ENCODE peak calls at places on chromosomes 3 and 15, in eight cellular contexts. J, N, O, I, Y, C, F and D are unnamed samples.

GRCh38 chr3:191139771-191140170 is 59.3 kb upstream of the OSTN start:
- DNase-seq in F (no peak), N (no peak), C (no peak), Y (no peak), J (peak), I (no peak), O (no peak), D (no peak)

GRCh38 chr15:44137750-44138149 is 57.3 kb downstream of the FRMD5 start:
- DNase-seq in N (no peak), Y (no peak), O (no peak), F (no peak), J (peak), I (no peak), C (no peak), D (no peak)

GRCh38 chr15:92953569-92953968 is 53.4 kb downstream of the CHD2 start:
- DNase-seq in J (no peak), I (no peak), F (no peak), C (no peak), O (no peak), N (no peak), Y (no peak), D (no peak)

GRCh38 chr3:13872451-13872850 is 7.4 kb downstream of the WNT7A start:
- DNase-seq in O (no peak), I (no peak), F (no peak), C (no peak), Y (no peak), N (no peak), J (no peak), D (peak)

GRCh38 chr3:9897408-9898372 is 5.0 kb upstream of the IL17RE start:
- DNase-seq in N (no peak), Y (no peak), F (no peak), O (no peak), I (no peak), J (no peak), C (no peak), D (no peak)

GRCh38 chr15:32936283-32936918 is 218.6 kb downstream of the GREM1 start:
- DNase-seq in C (no peak), J (no peak), I (no peak), O (no peak), F (no peak), N (no peak), Y (no peak), D (no peak)

GRCh38 chr3:174862101-174862500 is 3.0 kb downstream of the NAALADL2 start:
- DNase-seq in F (no peak), Y (no peak), N (no peak), C (no peak), O (no peak), I (no peak), J (no peak), D (no peak)

GRCh38 chr15:80172401-80172800 is 19.6 kb downstream of the FAH start:
- DNase-seq in I (no peak), N (no peak), F (no peak), O (no peak), J (no peak), Y (no peak), C (no peak), D (no peak)

GRCh38 chr15:59294574-59294960 is 78.1 kb downstream of the MYO1E start:
- DNase-seq in F (no peak), Y (no peak), O (no peak), I (no peak), C (no peak), J (no peak), N (no peak), D (no peak)

GRCh38 chr3:44171891-44172290 is 69.8 kb upstream of the TOPAZ1 start:
- DNase-seq in Y (no peak), N (no peak), C (no peak), I (no peak), O (no peak), J (no peak), F (no peak), D (no peak)

GRCh38 chr3:11588338-11588737 is 55.4 kb downstream of the VGLL4 start:
- DNase-seq in C (no peak), Y (no peak), I (no peak), J (no peak), F (peak), O (no peak), N (no peak), D (no peak)

GRCh38 chr15:61839541-61839940 is 220.7 kb downstream of the VPS13C start:
- DNase-seq in I (no peak), F (no peak), O (no peak), Y (no peak), C (peak), J (no peak), N (no peak), D (no peak)